ENCODE peak calls at places on chromosomes 4 and X, in five cellular contexts. U is suprapubic skin, I is transverse colon, T is HCT116, C is uterus. K is an unnamed sample.
A peak's percentile ranks its signal among the peaks of the same experiment; 100 is the strongest.

GRCh38 chr4:15488136-15488535 is 18.5 kb downstream of the CC2D2A start:
- DNase-seq in U (no peak), I (no peak), T (no peak), C (no peak), K (no peak)

GRCh38 chrX:101287402-101287801 is 3.7 kb downstream of the TAF7L start:
- DNase-seq in U (no peak), I (no peak), T (peak; percentile 10), C (no peak), K (no peak)

GRCh38 chr4:139628184-139629012 is 37.2 kb upstream of the MGST2 start:
- DNase-seq in U (no peak), I (peak; percentile 60), T (no peak), C (no peak), K (no peak)

GRCh38 chrX:16457239-16457638 is 192.7 kb upstream of the S100G start:
- DNase-seq in U (no peak), I (no peak), T (no peak), C (no peak), K (no peak)

GRCh38 chr4:133637161-133637560 is 488.1 kb downstream of the PCDH10 start:
- DNase-seq in U (no peak), I (no peak), T (no peak), C (no peak), K (no peak)

GRCh38 chrX:39519213-39519544 is 578.6 kb downstream of the BCOR start:
- DNase-seq in U (no peak), I (no peak), T (no peak), C (peak; percentile 52), K (no peak)

GRCh38 chrX:100659431-100660137 is 15.6 kb downstream of the SRPX2 start:
- DNase-seq in U (no peak), I (peak; percentile 28), T (no peak), C (no peak), K (no peak)

GRCh38 chr4:72715299-72715698 is 146.3 kb upstream of the ADAMTS3 start:
- DNase-seq in U (no peak), I (no peak), T (no peak), C (no peak), K (no peak)

GRCh38 chrX:47351706-47352105 is 18.7 kb upstream of the ZNF157 start:
- DNase-seq in U (no peak), I (no peak), T (no peak), C (no peak), K (no peak)

GRCh38 chr4:113744667-113745241 is 16.8 kb downstream of the CAMK2D start:
- DNase-seq in U (no peak), I (no peak), T (no peak), C (no peak), K (no peak)

GRCh38 chr4:82677327-82677726 is 115.5 kb upstream of the TMEM150C start:
- DNase-seq in U (no peak), I (no peak), T (no peak), C (no peak), K (no peak)

GRCh38 chr4:155960522-155960921 is 6.9 kb upstream of the CTSO start:
- DNase-seq in U (no peak), I (no peak), T (no peak), C (no peak), K (no peak)

GRCh38 chr4:15651682-15652081 is 3.5 kb downstream of the FBXL5 start:
- DNase-seq in U (no peak), I (no peak), T (no peak), C (no peak), K (no peak)

GRCh38 chr4:168622600-168622999 is 125.7 kb downstream of the PALLD start:
- DNase-seq in U (no peak), I (no peak), T (no peak), C (no peak), K (no peak)

GRCh38 chr4:151437505-151437904 is 28.5 kb downstream of the FHIP1A start:
- DNase-seq in U (no peak), I (no peak), T (no peak), C (no peak), K (no peak)

GRCh38 chrX:96979766-96980165 is 96.1 kb downstream of the RPA4 start:
- DNase-seq in U (no peak), I (no peak), T (no peak), C (no peak), K (peak; percentile 48)

GRCh38 chr4:7101692-7102515 is 34.0 kb upstream of the GRPEL1 start:
- DNase-seq in U (peak; percentile 90), I (peak; percentile 80), T (peak; percentile 46), C (peak; percentile 78), K (peak; percentile 90)

GRCh38 chrX:153724252-153725038 is at the start of the genes ABCD1 and BCAP31:
- DNase-seq in U (peak; percentile 90), I (peak; percentile 92), T (peak; percentile 49), C (peak; percentile 88), K (peak; percentile 97)

GRCh38 chr4:8005033-8005808 is 65.6 kb upstream of the AFAP1 start:
- DNase-seq in U (no peak), I (no peak), T (no peak), C (no peak), K (no peak)

GRCh38 chr4:145437466-145437865 is 44.2 kb upstream of the SMAD1 start:
- DNase-seq in U (no peak), I (no peak), T (no peak), C (no peak), K (no peak)

GRCh38 chr4:165010487-165010886 is 21.3 kb upstream of the TRIM60 start:
- DNase-seq in U (no peak), I (no peak), T (no peak), C (no peak), K (no peak)

GRCh38 chrX:65196758-65197371 is 220.6 kb upstream of the ZC4H2 start:
- DNase-seq in U (no peak), I (peak; percentile 84), T (no peak), C (no peak), K (no peak)

GRCh38 chr4:38672247-38673071 is 8.5 kb downstream of the KLF3 start:
- DNase-seq in U (no peak), I (no peak), T (no peak), C (no peak), K (no peak)
- TF ChIP-seq POLR2A in U (no peak), I (no peak), T (no peak), C (no peak), K (no peak)

DNA sequence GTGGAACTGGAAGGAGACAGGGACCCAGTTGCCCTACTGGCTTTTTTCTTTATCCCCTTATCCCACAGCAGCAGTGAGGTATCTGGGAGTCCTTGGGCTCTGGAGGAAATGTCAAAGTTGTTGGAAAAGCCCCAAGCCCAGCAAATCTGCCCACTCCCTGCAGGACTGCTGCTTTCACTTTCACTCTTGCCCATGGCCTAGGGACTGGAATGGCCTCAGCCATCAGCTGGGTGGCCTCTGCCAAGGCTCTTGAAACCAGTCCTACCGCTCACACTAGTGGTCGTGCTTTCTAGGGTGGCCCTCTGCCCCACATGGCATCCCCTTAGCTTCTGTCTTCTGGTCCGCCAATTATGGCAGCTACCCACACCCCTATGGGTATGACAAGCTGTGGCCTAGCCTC is 9.7 kb upstream of the RHOXF1 start:
- DNase-seq in U (no peak), I (no peak), T (no peak), C (no peak), K (no peak)
- H3K4me3 ChIP-seq in U (no peak overlapping the region), I (no peak overlapping the region), T (no peak overlapping the region), C (no peak overlapping the region), K (no peak overlapping the region)

GRCh38 chr4:10459305-10459704 is 2.1 kb upstream of the ZNF518B start:
- DNase-seq in U (no peak), I (no peak), T (no peak), C (no peak), K (no peak)

GRCh38 chr4:10456270-10457254 is 664 bp downstream of the ZNF518B start:
- DNase-seq in U (no peak), I (peak; percentile 52), T (peak; percentile 19), C (peak; percentile 23), K (peak; percentile 91)

GRCh38 chr4:10460313-10461047 is 3.3 kb upstream of the ZNF518B start:
- DNase-seq in U (no peak), I (no peak), T (no peak), C (no peak), K (no peak)

GRCh38 chr4:10457255-10457801 is at the start of gene ZNF518B:
- DNase-seq in U (peak; percentile 80), I (peak; percentile 69), T (peak; percentile 29), C (peak; percentile 30), K (peak; percentile 95)

GRCh38 chr4:10458190-10458589 is 964 bp upstream of the ZNF518B start:
- DNase-seq in U (no peak), I (no peak), T (no peak), C (peak; percentile 16), K (peak; percentile 75)
- H3K27me3 ChIP-seq in U (peaks cover 24% of the 10 kb centered on the region), I (peaks cover 42% of the 10 kb centered on the region), T (no peaks in the 10 kb centered on the region), C (no peaks in the 10 kb centered on the region), K (peaks cover 50% of the 10 kb centered on the region)

GRCh38 chrX:119105826-119106225 is 21.8 kb downstream of the KIAA1210 start:
- DNase-seq in U (no peak), I (no peak), T (no peak), C (no peak), K (no peak)
- TF ChIP-seq POLR2A in U (no peak), I (no peak), T (no peak), C (no peak), K (no peak)